ENCODE peak calls at places on chromosomes 7 and 10, in six cellular contexts. One of them, this sample, is unnamed.

GRCh38 chr10:96287392-96288105 is 16.2 kb upstream of the BLNK start:
- DNase-seq in HFFc6: no peak
- DNase-seq in tibial artery: no peak
- DNase-seq in GM20000: peak; percentile 32
- DNase-seq in AG04450: no peak
- DNase-seq in CD4-positive, alpha-beta T cell: no peak
- DNase-seq in this sample: no peak

GRCh38 chr10:23558361-23558799 is 119.5 kb downstream of the OTUD1 start:
- DNase-seq in GM20000: no peak
- DNase-seq in HFFc6: no peak
- DNase-seq in tibial artery: no peak
- DNase-seq in CD4-positive, alpha-beta T cell: no peak
- DNase-seq in AG04450: no peak
- DNase-seq in this sample: peak; percentile 68

GRCh38 chr7:108515013-108515412 is 10.9 kb downstream of the PNPLA8 start:
- DNase-seq in CD4-positive, alpha-beta T cell: no peak
- DNase-seq in HFFc6: no peak
- DNase-seq in GM20000: no peak
- DNase-seq in AG04450: no peak
- DNase-seq in tibial artery: no peak
- DNase-seq in this sample: no peak

GRCh38 chr10:104580774-104581675 is 60.1 kb upstream of the SORCS3 start:
- DNase-seq in GM20000: peak; percentile 78
- DNase-seq in AG04450: peak; percentile 38
- DNase-seq in tibial artery: peak; percentile 70
- DNase-seq in CD4-positive, alpha-beta T cell: peak; percentile 51
- DNase-seq in HFFc6: peak; percentile 73
- DNase-seq in this sample: peak; percentile 31

GRCh38 chr10:133617196-133617595 is 9.4 kb downstream of the FRG2B start:
- DNase-seq in HFFc6: no peak
- DNase-seq in CD4-positive, alpha-beta T cell: no peak
- DNase-seq in AG04450: no peak
- DNase-seq in GM20000: no peak
- DNase-seq in tibial artery: no peak
- DNase-seq in this sample: no peak

GRCh38 chr7:44311561-44312495 is 13.6 kb downstream of the CAMK2B start:
- DNase-seq in AG04450: no peak
- DNase-seq in tibial artery: no peak
- DNase-seq in CD4-positive, alpha-beta T cell: no peak
- DNase-seq in HFFc6: no peak
- DNase-seq in GM20000: no peak
- DNase-seq in this sample: no peak

GRCh38 chr10:91590904-91591791 is 41.7 kb downstream of the PPP1R3C start:
- DNase-seq in GM20000: no peak
- DNase-seq in CD4-positive, alpha-beta T cell: no peak
- DNase-seq in HFFc6: peak; percentile 46
- DNase-seq in tibial artery: no peak
- DNase-seq in AG04450: peak; percentile 81
- DNase-seq in this sample: no peak

GRCh38 chr7:31633894-31634494 is 53.0 kb upstream of the PPP1R17 start:
- DNase-seq in CD4-positive, alpha-beta T cell: no peak
- DNase-seq in tibial artery: peak; percentile 29
- DNase-seq in HFFc6: peak; percentile 21
- DNase-seq in AG04450: peak; percentile 1
- DNase-seq in GM20000: peak; percentile 20
- DNase-seq in this sample: no peak

GRCh38 chr10:129764901-129765663 is 199.0 kb downstream of the EBF3 start:
- DNase-seq in tibial artery: peak; percentile 13
- DNase-seq in HFFc6: no peak
- DNase-seq in AG04450: no peak
- DNase-seq in GM20000: no peak
- DNase-seq in CD4-positive, alpha-beta T cell: no peak
- DNase-seq in this sample: no peak

GRCh38 chr10:132065491-132066105 is at the start of gene JAKMIP3:
- DNase-seq in GM20000: no peak
- DNase-seq in AG04450: peak; percentile 91
- DNase-seq in CD4-positive, alpha-beta T cell: no peak
- DNase-seq in tibial artery: peak; percentile 32
- DNase-seq in HFFc6: peak; percentile 95
- DNase-seq in this sample: peak; percentile 77

GRCh38 chr10:50624866-50625491 is 1.2 kb upstream of the SGMS1 start:
- DNase-seq in AG04450: no peak
- DNase-seq in HFFc6: peak; percentile 70
- DNase-seq in tibial artery: peak; percentile 67
- DNase-seq in GM20000: peak; percentile 90
- DNase-seq in CD4-positive, alpha-beta T cell: peak; percentile 68
- DNase-seq in this sample: no peak

GRCh38 chr10:97450828-97451227 is 4.9 kb downstream of the ZDHHC16 start:
- DNase-seq in tibial artery: no peak
- DNase-seq in CD4-positive, alpha-beta T cell: no peak
- DNase-seq in HFFc6: no peak
- DNase-seq in GM20000: no peak
- DNase-seq in AG04450: no peak
- DNase-seq in this sample: no peak

GRCh38 chr10:62278461-62278910 is 9.8 kb upstream of the RTKN2 start:
- DNase-seq in CD4-positive, alpha-beta T cell: no peak
- DNase-seq in GM20000: no peak
- DNase-seq in HFFc6: peak; percentile 63
- DNase-seq in tibial artery: no peak
- DNase-seq in AG04450: no peak
- DNase-seq in this sample: peak; percentile 15

GRCh38 chr10:69318997-69319727 is 40.9 kb downstream of the HK1 start:
- DNase-seq in HFFc6: peak; percentile 72
- DNase-seq in GM20000: peak; percentile 71
- DNase-seq in AG04450: no peak
- DNase-seq in tibial artery: peak; percentile 89
- DNase-seq in CD4-positive, alpha-beta T cell: peak; percentile 79
- DNase-seq in this sample: no peak

GRCh38 chr10:107733731-107734130 is 569.2 kb upstream of the SORCS1 start:
- DNase-seq in HFFc6: no peak
- DNase-seq in tibial artery: no peak
- DNase-seq in AG04450: no peak
- DNase-seq in CD4-positive, alpha-beta T cell: no peak
- DNase-seq in GM20000: no peak
- DNase-seq in this sample: no peak

GRCh38 chr10:7513455-7513854 is 102.6 kb upstream of the SFMBT2 start:
- DNase-seq in HFFc6: no peak
- DNase-seq in GM20000: no peak
- DNase-seq in tibial artery: no peak
- DNase-seq in AG04450: no peak
- DNase-seq in CD4-positive, alpha-beta T cell: no peak
- DNase-seq in this sample: no peak

GRCh38 chr7:51026341-51026740 is 243.6 kb upstream of the GRB10 start:
- DNase-seq in HFFc6: no peak
- DNase-seq in tibial artery: no peak
- DNase-seq in GM20000: no peak
- DNase-seq in CD4-positive, alpha-beta T cell: no peak
- DNase-seq in AG04450: no peak
- DNase-seq in this sample: no peak

GRCh38 chr7:130008941-130009847 is 42.0 kb downstream of the ZC3HC1 start:
- DNase-seq in CD4-positive, alpha-beta T cell: no peak
- DNase-seq in AG04450: no peak
- DNase-seq in GM20000: no peak
- DNase-seq in tibial artery: no peak
- DNase-seq in HFFc6: peak; percentile 52
- DNase-seq in this sample: no peak

GRCh38 chr10:20105931-20106330 is 289.7 kb downstream of the PLXDC2 start:
- DNase-seq in HFFc6: no peak
- DNase-seq in AG04450: peak; percentile 30
- DNase-seq in tibial artery: no peak
- DNase-seq in CD4-positive, alpha-beta T cell: no peak
- DNase-seq in GM20000: no peak
- DNase-seq in this sample: no peak

GRCh38 chr10:35040761-35041501 is 49.2 kb downstream of the CUL2 start:
- DNase-seq in GM20000: no peak
- DNase-seq in tibial artery: no peak
- DNase-seq in CD4-positive, alpha-beta T cell: no peak
- DNase-seq in HFFc6: peak; percentile 73
- DNase-seq in AG04450: no peak
- DNase-seq in this sample: no peak

GRCh38 chr7:32253245-32253644 is 183.0 kb upstream of the PDE1C start:
- DNase-seq in HFFc6: no peak
- DNase-seq in CD4-positive, alpha-beta T cell: no peak
- DNase-seq in AG04450: no peak
- DNase-seq in tibial artery: no peak
- DNase-seq in GM20000: no peak
- DNase-seq in this sample: no peak

GRCh38 chr7:47336178-47337020 is 245.5 kb downstream of the TNS3 start:
- DNase-seq in AG04450: peak; percentile 48
- DNase-seq in CD4-positive, alpha-beta T cell: no peak
- DNase-seq in HFFc6: peak; percentile 63
- DNase-seq in GM20000: no peak
- DNase-seq in tibial artery: peak; percentile 80
- DNase-seq in this sample: peak; percentile 47

GRCh38 chr7:101696-102376 is 90.5 kb upstream of the FAM20C start:
- DNase-seq in GM20000: no peak
- DNase-seq in AG04450: peak; percentile 8
- DNase-seq in tibial artery: no peak
- DNase-seq in CD4-positive, alpha-beta T cell: no peak
- DNase-seq in HFFc6: peak; percentile 79
- DNase-seq in this sample: peak; percentile 49

GRCh38 chr7:132394283-132395003 is 181.8 kb downstream of the PLXNA4 start:
- DNase-seq in HFFc6: no peak
- DNase-seq in CD4-positive, alpha-beta T cell: no peak
- DNase-seq in AG04450: no peak
- DNase-seq in tibial artery: no peak
- DNase-seq in GM20000: no peak
- DNase-seq in this sample: no peak
- TF ChIP-seq CTCF in HFFc6: peak; percentile 55
- TF ChIP-seq CTCF in CD4-positive, alpha-beta T cell: peak; percentile 63
- TF ChIP-seq CTCF in AG04450: no peak
- TF ChIP-seq CTCF in tibial artery: no peak
- TF ChIP-seq CTCF in GM20000: no peak
- TF ChIP-seq CTCF in this sample: peak; percentile 10

GRCh38 chr7:22005151-22005550 is 59.5 kb upstream of the CDCA7L start:
- DNase-seq in tibial artery: no peak
- DNase-seq in AG04450: no peak
- DNase-seq in GM20000: no peak
- DNase-seq in HFFc6: no peak
- DNase-seq in CD4-positive, alpha-beta T cell: no peak
- DNase-seq in this sample: no peak

GRCh38 chr7:22002731-22003130 is 57.0 kb upstream of the CDCA7L start:
- DNase-seq in tibial artery: no peak
- DNase-seq in CD4-positive, alpha-beta T cell: no peak
- DNase-seq in GM20000: no peak
- DNase-seq in AG04450: no peak
- DNase-seq in HFFc6: no peak
- DNase-seq in this sample: no peak

GRCh38 chr7:21999896-22000295 is 54.2 kb upstream of the CDCA7L start:
- DNase-seq in CD4-positive, alpha-beta T cell: no peak
- DNase-seq in AG04450: no peak
- DNase-seq in tibial artery: no peak
- DNase-seq in HFFc6: no peak
- DNase-seq in GM20000: no peak
- DNase-seq in this sample: no peak

GRCh38 chr7:21996641-21997040 is 50.9 kb upstream of the CDCA7L start:
- DNase-seq in CD4-positive, alpha-beta T cell: no peak
- DNase-seq in AG04450: no peak
- DNase-seq in HFFc6: no peak
- DNase-seq in GM20000: no peak
- DNase-seq in tibial artery: no peak
- DNase-seq in this sample: no peak

GRCh38 chr7:22001345-22002004 is 55.8 kb upstream of the CDCA7L start:
- DNase-seq in tibial artery: no peak
- DNase-seq in HFFc6: peak; percentile 79
- DNase-seq in AG04450: peak; percentile 16
- DNase-seq in GM20000: peak; percentile 71
- DNase-seq in CD4-positive, alpha-beta T cell: no peak
- DNase-seq in this sample: peak; percentile 3
- TF ChIP-seq CTCF in tibial artery: peak; percentile 73
- TF ChIP-seq CTCF in HFFc6: peak; percentile 95
- TF ChIP-seq CTCF in AG04450: peak; percentile 83
- TF ChIP-seq CTCF in GM20000: peak; percentile 62
- TF ChIP-seq CTCF in CD4-positive, alpha-beta T cell: peak; percentile 93
- TF ChIP-seq CTCF in this sample: peak; percentile 72

DNA sequence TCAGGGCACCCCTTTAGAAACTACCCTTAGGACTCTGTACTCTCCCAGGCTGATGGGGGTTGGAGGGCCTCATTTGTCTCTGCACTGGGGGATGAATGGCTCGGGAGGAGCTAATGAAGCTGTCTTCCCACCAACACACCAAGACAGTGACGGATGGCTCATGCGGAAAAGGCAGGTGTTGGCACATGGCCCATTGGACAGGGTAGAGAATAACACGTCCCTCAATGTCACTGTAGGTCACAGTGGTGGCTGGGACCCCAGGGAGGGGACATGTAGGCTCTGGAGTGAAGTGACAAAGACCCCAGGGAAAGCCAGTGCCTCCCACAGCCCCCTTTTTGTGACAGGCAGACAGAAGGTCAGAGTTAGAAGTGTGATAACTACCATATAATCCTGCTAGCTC is 64.1 kb upstream of the PCBD1 start:
- DNase-seq in CD4-positive, alpha-beta T cell: no peak
- DNase-seq in AG04450: no peak
- DNase-seq in GM20000: no peak
- DNase-seq in tibial artery: no peak
- DNase-seq in HFFc6: no peak
- DNase-seq in this sample: no peak
- TF ChIP-seq CTCF in CD4-positive, alpha-beta T cell: no peak
- TF ChIP-seq CTCF in AG04450: no peak
- TF ChIP-seq CTCF in GM20000: no peak
- TF ChIP-seq CTCF in tibial artery: no peak
- TF ChIP-seq CTCF in HFFc6: no peak
- TF ChIP-seq CTCF in this sample: no peak

GRCh38 chr10:100615911-100616310 is 80.2 kb downstream of the HIF1AN start:
- DNase-seq in tibial artery: no peak
- DNase-seq in GM20000: no peak
- DNase-seq in HFFc6: no peak
- DNase-seq in CD4-positive, alpha-beta T cell: no peak
- DNase-seq in AG04450: no peak
- DNase-seq in this sample: no peak

GRCh38 chr10:100612601-100613595 is 77.2 kb downstream of the HIF1AN start:
- DNase-seq in HFFc6: no peak
- DNase-seq in CD4-positive, alpha-beta T cell: no peak
- DNase-seq in GM20000: no peak
- DNase-seq in tibial artery: no peak
- DNase-seq in AG04450: no peak
- DNase-seq in this sample: no peak

GRCh38 chr10:100618856-100619255 is 83.1 kb downstream of the HIF1AN start:
- DNase-seq in GM20000: no peak
- DNase-seq in HFFc6: no peak
- DNase-seq in CD4-positive, alpha-beta T cell: no peak
- DNase-seq in tibial artery: no peak
- DNase-seq in AG04450: no peak
- DNase-seq in this sample: no peak

GRCh38 chr10:100618091-100618615 is 82.4 kb downstream of the HIF1AN start:
- DNase-seq in GM20000: no peak
- DNase-seq in AG04450: no peak
- DNase-seq in CD4-positive, alpha-beta T cell: no peak
- DNase-seq in tibial artery: no peak
- DNase-seq in HFFc6: no peak
- DNase-seq in this sample: no peak

DNA sequence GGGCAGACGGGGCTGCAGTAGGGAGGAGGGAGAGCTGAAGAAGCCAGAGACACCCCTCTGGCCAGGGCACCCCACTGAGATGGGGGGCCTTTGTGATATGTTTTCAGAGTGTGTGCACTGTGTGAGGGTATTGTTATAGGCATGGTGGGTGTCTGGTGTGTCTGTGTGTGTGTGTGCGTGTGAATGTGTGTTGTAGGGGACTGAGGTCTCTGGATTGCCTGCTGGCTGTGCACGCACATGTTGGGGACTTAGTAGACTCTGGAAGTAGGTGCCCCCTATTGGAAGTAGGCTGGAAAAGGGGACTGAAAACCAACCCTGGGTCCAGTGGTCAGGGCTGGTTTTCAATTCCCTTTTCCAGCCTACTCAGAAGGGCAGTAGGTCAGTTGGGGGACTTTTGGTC is 78.7 kb downstream of the HIF1AN start:
- DNase-seq in tibial artery: no peak
- DNase-seq in AG04450: no peak
- DNase-seq in HFFc6: no peak
- DNase-seq in GM20000: no peak
- DNase-seq in CD4-positive, alpha-beta T cell: no peak
- DNase-seq in this sample: no peak
- TF ChIP-seq CTCF in tibial artery: no peak
- TF ChIP-seq CTCF in AG04450: no peak
- TF ChIP-seq CTCF in HFFc6: no peak
- TF ChIP-seq CTCF in GM20000: no peak
- TF ChIP-seq CTCF in CD4-positive, alpha-beta T cell: no peak
- TF ChIP-seq CTCF in this sample: no peak